ENCODE peak calls at places on chromosomes 6 and 20, in ten cellular contexts. K is Kasumi-1, Q is EL, S is bronchial epithelial cell, Z is renal cortical epithelial cell, C is GM23338, W is HEK293T, E is B cell, M is upper lobe of right lung, F is GM13976. J is an unnamed sample.

GRCh38 chr6:79570129-79570801 is 33.0 kb upstream of the LCA5 start:
- DNase-seq in S (peak; percentile 74), Q (peak; percentile 43), F (no peak), E (no peak), C (peak; percentile 92), W (no peak), K (no peak), M (no peak), Z (peak; percentile 70), J (no peak)

GRCh38 chr6:137389150-137389664 is 105.0 kb downstream of the OLIG3 start:
- DNase-seq in S (peak; percentile 58), C (no peak), Q (no peak), F (peak; percentile 55), W (no peak), M (no peak), Z (peak; percentile 75), K (peak; percentile 95), E (peak; percentile 32), J (no peak)

GRCh38 chr6:137165375-137166246 is 7.8 kb downstream of the IL22RA2 start:
- DNase-seq in C (no peak), E (no peak), Z (no peak), W (no peak), S (peak; percentile 7), K (no peak), Q (no peak), M (no peak), F (peak; percentile 39), J (peak; percentile 87)

GRCh38 chr6:70738028-70738427 is 70.3 kb downstream of the SMAP1 start:
- DNase-seq in S (no peak), Q (no peak), K (no peak), Z (no peak), C (no peak), M (no peak), E (no peak), F (no peak), W (no peak), J (no peak)

GRCh38 chr20:47785321-47785899 is at the start of gene SULF2:
- DNase-seq in K (no peak), M (no peak), C (peak; percentile 61), Z (no peak), W (peak; percentile 35), S (no peak), Q (no peak), E (peak; percentile 76), F (peak; percentile 63), J (peak; percentile 76)

GRCh38 chr20:46523696-46524328 is 10.5 kb upstream of the ZNF334 start:
- DNase-seq in C (peak; percentile 67), S (peak; percentile 15), M (no peak), W (no peak), F (no peak), Q (no peak), E (no peak), Z (no peak), K (peak; percentile 21), J (no peak)

GRCh38 chr20:49583343-49583668 is 15.4 kb upstream of the PTGIS start:
- DNase-seq in Z (no peak), Q (no peak), E (no peak), C (no peak), K (no peak), S (no peak), F (no peak), W (no peak), M (no peak), J (no peak)

GRCh38 chr20:34817072-34817471 is 8.4 kb downstream of the NCOA6 start:
- DNase-seq in W (no peak), M (no peak), Z (no peak), F (no peak), C (no peak), Q (no peak), K (no peak), E (no peak), S (no peak), J (no peak)

GRCh38 chr6:167044696-167045095 is 45.5 kb downstream of the CEP43 start:
- DNase-seq in E (no peak), K (no peak), S (no peak), W (no peak), F (no peak), C (peak; percentile 48), Q (peak; percentile 79), Z (no peak), M (no peak), J (no peak)

GRCh38 chr6:81148726-81149125 is 603.8 kb downstream of the TENT5A start:
- DNase-seq in E (no peak), F (no peak), K (no peak), W (no peak), S (no peak), M (no peak), Q (no peak), C (no peak), Z (no peak), J (no peak)

GRCh38 chr6:170374571-170375444 is 68.2 kb downstream of the FAM120B start:
- DNase-seq in E (no peak), F (no peak), K (no peak), Q (no peak), W (no peak), M (no peak), Z (peak; percentile 65), C (no peak), S (no peak), J (no peak)

GRCh38 chr6:25248100-25248499 is 31.1 kb upstream of the CARMIL1 start:
- DNase-seq in C (no peak), Z (peak; percentile 12), M (no peak), W (no peak), Q (peak; percentile 76), S (peak; percentile 47), E (no peak), F (no peak), K (no peak), J (no peak)

GRCh38 chr20:4552075-4552474 is 169.6 kb upstream of the PRND start:
- DNase-seq in Q (peak; percentile 48), E (no peak), M (no peak), K (no peak), F (no peak), W (no peak), Z (no peak), S (no peak), C (no peak), J (no peak)

GRCh38 chr6:44237021-44237812 is 9.7 kb upstream of the HSP90AB1 start:
- DNase-seq in K (peak; percentile 86), M (peak; percentile 94), F (peak; percentile 74), S (peak; percentile 98), E (peak; percentile 63), W (peak; percentile 67), Q (peak; percentile 99), C (peak; percentile 92), Z (peak; percentile 99), J (peak; percentile 96)